ENCODE peak calls at places on chromosomes 1 and 21, in eight cellular contexts. N is activated naive CD4-positive, alpha-beta T cell; R is stimulated activated CD4-positive, alpha-beta T cell treated with anti-CD3 and anti-CD28 coated beads, Interleukin-15, amount 100 ng/mL, for 1 hour; H is G401; S is left ventricle myocardium inferior; L is fibroblast of gingiva; M is OCI-LY7; V is GDM1. O is an unnamed sample.

GRCh38 chr1:28118640-28119307 is 30.4 kb upstream of the EYA3 start:
- DNase-seq in H (no peak), R (no peak), V (no peak), L (no peak), M (no peak), S (no peak), N (no peak), O (no peak)

GRCh38 chr1:234969630-234970370 is 158.8 kb downstream of the TOMM20 start:
- DNase-seq in V (no peak), H (peak; percentile 53), S (peak; percentile 79), R (no peak), M (no peak), N (no peak), L (peak; percentile 94), O (no peak)

GRCh38 chr21:25300632-25301031 is 306.6 kb downstream of the MRPL39 start:
- DNase-seq in M (no peak), V (no peak), S (no peak), R (no peak), H (no peak), N (no peak), L (no peak), O (no peak)

GRCh38 chr1:150973258-150973825 is 1.3 kb downstream of the CERS2 start:
- DNase-seq in M (peak; percentile 21), H (no peak), N (no peak), S (peak; percentile 23), L (no peak), V (no peak), R (no peak), O (no peak)

GRCh38 chr21:28397040-28397439 is 595.6 kb downstream of the LTN1 start:
- DNase-seq in N (no peak), H (no peak), R (no peak), S (no peak), M (no peak), L (no peak), V (no peak), O (no peak)

GRCh38 chr1:219173758-219174671 is at the start of gene LYPLAL1:
- DNase-seq in S (peak; percentile 90), M (peak; percentile 92), L (peak; percentile 88), R (peak; percentile 76), H (peak; percentile 83), N (peak; percentile 71), V (peak; percentile 86), O (peak; percentile 86)

GRCh38 chr1:223358826-223359225 is 5.2 kb downstream of the SUSD4 start:
- DNase-seq in R (no peak), V (no peak), L (no peak), M (no peak), N (no peak), S (no peak), H (no peak), O (no peak)

GRCh38 chr1:207035877-207036558 is 3.5 kb upstream of the C1orf116 start:
- DNase-seq in N (no peak), L (no peak), S (no peak), V (no peak), M (no peak), R (no peak), H (no peak), O (no peak)

GRCh38 chr1:214476958-214477870 is 74.2 kb downstream of the PTPN14 start:
- DNase-seq in V (no peak), L (peak; percentile 63), S (no peak), N (no peak), R (no peak), H (no peak), M (no peak), O (peak; percentile 54)

GRCh38 chr1:12075195-12076114 is 12.4 kb downstream of the TNFRSF8 start:
- DNase-seq in R (no peak), V (no peak), S (no peak), N (no peak), L (no peak), M (no peak), H (no peak), O (no peak)

GRCh38 chr21:46307625-46308024 is 16.0 kb downstream of the C21orf58 start:
- DNase-seq in M (no peak), H (no peak), V (no peak), S (no peak), L (no peak), N (no peak), R (no peak), O (no peak)

GRCh38 chr1:40153073-40153770 is 8.0 kb upstream of the RLF start:
- DNase-seq in N (no peak), L (peak; percentile 68), V (peak; percentile 28), S (no peak), H (peak; percentile 61), R (no peak), M (peak; percentile 79), O (no peak)

GRCh38 chr21:40049959-40050290 is 182.7 kb downstream of the PCP4 start:
- DNase-seq in S (no peak), N (no peak), R (no peak), L (no peak), H (no peak), M (no peak), V (no peak), O (no peak)

GRCh38 chr1:228402638-228403025 is 4.0 kb downstream of the TRIM11 start:
- DNase-seq in S (no peak), R (no peak), M (no peak), H (no peak), L (no peak), V (no peak), N (no peak), O (no peak)

GRCh38 chr21:38503588-38503987 is 5.3 kb upstream of the ERG start:
- DNase-seq in H (no peak), R (no peak), S (no peak), V (no peak), M (no peak), N (no peak), L (no peak), O (no peak)

GRCh38 chr1:184941735-184942134 is 32.6 kb downstream of the NIBAN1 start:
- DNase-seq in L (no peak), H (no peak), V (no peak), N (no peak), S (no peak), M (no peak), R (no peak), O (no peak)

GRCh38 chr1:184701821-184702220 is 52.8 kb downstream of the EDEM3 start:
- DNase-seq in L (no peak), R (no peak), H (no peak), V (no peak), S (no peak), M (no peak), N (no peak), O (no peak)

GRCh38 chr1:205600085-205600484 is 31.7 kb downstream of the ELK4 start:
- DNase-seq in L (peak; percentile 12), V (no peak), N (no peak), M (no peak), H (no peak), S (no peak), R (no peak), O (no peak)

GRCh38 chr21:39444406-39445145 is 1.0 kb downstream of the LCA5L start:
- DNase-seq in V (no peak), R (no peak), M (peak; percentile 11), S (no peak), H (peak; percentile 58), N (no peak), L (peak; percentile 25), O (no peak)

GRCh38 chr1:40932004-40932403 is 47.5 kb upstream of the CTPS1 start:
- DNase-seq in S (no peak), R (no peak), M (no peak), L (no peak), N (no peak), H (no peak), V (no peak), O (no peak)

GRCh38 chr1:237859014-237859413 is 31.7 kb downstream of the ZP4 start:
- DNase-seq in H (no peak), S (no peak), V (no peak), N (no peak), L (no peak), M (no peak), R (no peak), O (no peak)

GRCh38 chr1:209601809-209602657 is 18.5 kb downstream of the CAMK1G start:
- DNase-seq in H (peak; percentile 71), S (no peak), M (peak; percentile 15), R (no peak), L (peak; percentile 52), V (peak; percentile 31), N (no peak), O (no peak)